ENCODE peak calls at places on chromosomes 4 and X, in eight cellular contexts. T is SK-N-SH, V is tibial nerve, Z is ovary, A is stomach, M is A549, G is suprapubic skin, U is esophagus muscularis mucosa. N is an unnamed sample.

GRCh38 chr4:156496797-156497196 is 474.8 kb downstream of the PDGFC start:
- DNase-seq in V (no peak), Z (no peak), A (no peak), M (no peak), G (no peak), T (no peak), U (no peak), N (no peak)

GRCh38 chr4:77994194-77994721 is 62.9 kb upstream of the FRAS1 start:
- DNase-seq in U (no peak), A (no peak), G (no peak), Z (no peak), V (peak), M (peak), T (peak), N (no peak)

GRCh38 chr4:147117400-147117799 is 171.7 kb upstream of the TTC29 start:
- DNase-seq in U (no peak), M (no peak), A (no peak), Z (no peak), T (no peak), V (no peak), G (no peak), N (no peak)

GRCh38 chr4:62640296-62640695 is 1440.2 kb downstream of the ADGRL3 start:
- DNase-seq in A (no peak), V (no peak), Z (no peak), U (no peak), M (no peak), G (no peak), T (no peak), N (no peak)

GRCh38 chr4:74805601-74806000 is 11.3 kb upstream of the BTC start:
- DNase-seq in Z (no peak), U (no peak), M (peak), V (no peak), A (no peak), T (no peak), G (no peak), N (no peak)

GRCh38 chr4:41748788-41749445 is 392 bp upstream of the PHOX2B start:
- DNase-seq in G (no peak), U (peak), Z (no peak), M (no peak), T (peak), V (no peak), A (no peak), N (no peak)

GRCh38 chr4:156981262-156981661 is 9.7 kb upstream of the PDGFC start:
- DNase-seq in Z (no peak), G (no peak), V (no peak), U (no peak), T (no peak), A (no peak), M (no peak), N (no peak)

GRCh38 chrX:72305286-72306084 is at the start of gene CITED1:
- DNase-seq in Z (no peak), M (no peak), V (no peak), T (peak), U (no peak), G (no peak), A (no peak), N (no peak)

GRCh38 chr4:167032876-167033275 is 201.4 kb downstream of the SPOCK3 start:
- DNase-seq in T (no peak), Z (no peak), A (no peak), U (no peak), V (no peak), M (no peak), G (no peak), N (no peak)

GRCh38 chr4:79466621-79467020 is 58.6 kb upstream of the GK2 start:
- DNase-seq in Z (no peak), T (no peak), U (no peak), A (no peak), G (no peak), V (no peak), M (no peak), N (no peak)

GRCh38 chr4:106062452-106062875 is 167.2 kb downstream of the NPNT start:
- DNase-seq in A (no peak), T (no peak), M (peak), G (no peak), V (no peak), Z (no peak), U (no peak), N (no peak)

GRCh38 chr4:167428172-167428571 is 193.9 kb upstream of the SPOCK3 start:
- DNase-seq in T (no peak), U (no peak), G (no peak), Z (no peak), A (no peak), V (no peak), M (no peak), N (no peak)

GRCh38 chr4:70801265-70801809 is 38.4 kb downstream of the GRSF1 start:
- DNase-seq in A (no peak), Z (no peak), G (no peak), M (no peak), T (no peak), V (no peak), U (no peak), N (no peak)

GRCh38 chr4:172826346-172826745 is 342.3 kb upstream of the GALNT7 start:
- DNase-seq in U (no peak), M (peak), G (no peak), T (no peak), Z (no peak), A (no peak), V (no peak), N (no peak)

DNA sequence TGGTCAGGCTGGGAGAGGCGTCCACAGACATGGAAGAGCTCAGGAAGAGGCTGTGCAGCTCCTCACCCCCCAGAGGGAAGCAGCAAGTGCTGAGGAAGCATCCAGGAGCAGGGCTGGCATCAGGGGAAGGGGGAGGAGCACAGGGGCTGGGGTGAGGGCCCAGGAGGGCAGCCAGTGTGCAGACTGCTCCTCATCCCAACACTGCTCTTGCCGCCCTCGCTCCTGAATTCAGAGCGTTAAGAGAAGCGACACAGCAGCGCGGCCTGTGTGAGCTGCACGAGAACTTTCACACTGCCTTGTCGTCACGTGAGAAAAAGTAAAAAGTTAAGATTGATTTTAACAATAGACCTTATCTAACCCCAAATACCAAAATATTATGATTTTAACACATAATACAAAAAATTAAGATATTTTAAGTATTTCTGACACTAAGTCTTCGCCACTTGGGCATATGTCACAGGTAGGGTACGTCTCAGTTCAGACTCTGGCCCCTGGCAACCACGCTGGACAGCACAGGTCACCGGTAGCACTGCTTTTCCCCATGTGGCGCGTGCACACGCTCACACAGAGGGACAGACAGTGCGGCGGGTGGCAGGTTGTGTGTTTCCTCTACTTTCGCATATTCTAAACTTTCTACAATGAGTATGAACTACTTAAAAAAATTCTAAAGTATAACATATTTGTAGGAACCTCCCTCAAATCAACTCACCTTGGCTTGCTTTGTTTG is 19.7 kb downstream of the NOP14 start:
- DNase-seq in A (no peak), G (peak), V (no peak), M (no peak), T (no peak), Z (no peak), U (no peak), N (no peak)
- TF ChIP-seq EP300 in A (no peak), G (no peak), V (no peak), M (no peak), T (no peak), Z (no peak), U (no peak), N (no peak)

GRCh38 chrX:45198706-45199105 is 2.0 kb downstream of the DIPK2B start:
- DNase-seq in U (no peak), Z (no peak), V (no peak), G (no peak), T (no peak), M (no peak), A (no peak), N (no peak)
- TF ChIP-seq EP300 in U (no peak), Z (no peak), V (no peak), G (no peak), T (no peak), M (no peak), A (no peak), N (no peak)

DNA sequence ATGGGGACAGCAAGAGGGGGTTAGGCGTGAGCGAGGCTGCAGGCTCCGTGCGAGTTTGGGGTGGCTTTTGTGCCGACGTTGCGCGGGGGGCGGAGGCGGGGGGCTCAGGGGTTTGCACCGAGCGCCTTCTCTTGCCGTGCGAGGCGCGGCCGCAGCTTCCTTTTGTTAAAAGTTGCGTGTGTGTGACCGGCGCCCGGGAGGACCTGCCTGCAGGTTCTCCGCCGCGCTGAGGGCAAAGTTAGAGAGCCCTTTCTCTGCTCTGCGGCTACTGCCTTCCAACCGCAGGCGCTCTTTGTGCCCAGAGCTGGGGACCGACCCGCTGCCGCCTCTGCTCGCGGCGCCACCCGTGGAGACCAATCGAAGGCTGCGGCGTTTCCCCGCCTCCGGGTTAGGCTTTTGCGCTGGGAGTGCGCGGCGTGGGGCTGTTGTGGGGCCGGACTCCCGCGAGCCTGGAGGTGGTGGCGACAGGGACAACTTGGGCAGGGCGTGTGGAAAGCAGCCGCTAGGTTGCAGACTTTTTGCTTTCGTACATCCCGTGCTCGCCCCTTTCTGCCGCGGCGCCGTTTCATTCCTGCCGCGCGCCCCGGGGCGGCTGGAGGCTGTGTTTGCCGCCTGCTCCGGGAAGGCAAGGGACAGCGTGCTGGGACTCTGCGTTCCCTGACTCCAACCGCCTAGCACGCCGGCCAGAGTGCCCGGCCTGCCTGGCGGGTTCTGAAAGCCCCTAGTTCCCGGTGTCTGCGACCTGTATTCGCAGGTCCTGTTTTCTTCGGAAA is 750 bp downstream of the KIT start:
- DNase-seq in G (peak), U (no peak), Z (peak), T (peak), M (peak), V (peak), A (peak), N (peak)
- TF ChIP-seq EP300 in G (no peak), U (no peak), Z (no peak), T (no peak), M (no peak), V (no peak), A (no peak), N (no peak)

DNA sequence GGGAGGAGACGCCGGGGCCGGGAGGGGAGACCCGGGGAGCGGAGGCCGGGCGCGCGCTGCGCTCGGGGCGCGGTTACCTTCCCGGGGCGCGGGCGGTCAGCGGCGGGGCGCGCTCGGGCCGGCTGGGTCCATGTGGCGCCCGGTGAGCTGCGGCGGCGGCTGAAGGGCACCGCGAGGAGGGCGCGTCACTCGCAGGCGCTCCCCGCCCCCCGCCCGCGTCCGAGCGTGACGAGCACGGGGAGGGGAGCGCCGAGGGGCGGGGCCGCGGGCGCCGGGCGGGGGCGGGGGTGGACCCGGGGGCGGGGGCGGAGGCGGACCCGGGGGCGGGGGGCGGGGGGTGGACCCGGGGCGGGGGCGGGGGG is at the start of gene CPLX1:
- DNase-seq in A (peak), M (no peak), U (no peak), V (no peak), T (peak), Z (no peak), G (no peak), N (peak)
- TF ChIP-seq EP300 in A (no peak), M (no peak), U (no peak), V (no peak), T (no peak), Z (no peak), G (no peak), N (no peak)

GRCh38 chr4:6885953-6886557 is 23.6 kb upstream of the TBC1D14 start:
- DNase-seq in A (peak), V (peak), M (peak), Z (peak), T (no peak), U (no peak), G (no peak), N (no peak)
- TF ChIP-seq EP300 in A (no peak), V (no peak), M (no peak), Z (no peak), T (no peak), U (no peak), G (no peak), N (no peak)

GRCh38 chr4:47913328-47913727 is 1.1 kb downstream of the NFXL1 start:
- DNase-seq in Z (no peak), A (no peak), G (no peak), V (no peak), T (peak), M (no peak), U (no peak), N (no peak)

GRCh38 chr4:47915378-47915777 is 995 bp upstream of the NFXL1 start:
- DNase-seq in U (no peak), G (no peak), T (no peak), A (no peak), Z (no peak), M (no peak), V (no peak), N (no peak)

GRCh38 chr4:47914219-47914925 is at the start of gene NFXL1:
- DNase-seq in V (peak), Z (peak), U (peak), G (peak), A (peak), T (peak), M (peak), N (peak)

GRCh38 chr4:47914926-47915237 is 499 bp upstream of the NFXL1 start:
- DNase-seq in A (no peak), V (no peak), U (no peak), G (no peak), T (no peak), Z (no peak), M (no peak), N (no peak)

GRCh38 chr4:47913858-47914218 is 545 bp downstream of the NFXL1 start:
- DNase-seq in M (peak), Z (peak), T (no peak), V (no peak), G (peak), U (no peak), A (peak), N (peak)
- TF ChIP-seq EP300 in M (no peak), Z (no peak), T (no peak), V (no peak), G (no peak), U (no peak), A (no peak), N (no peak)

DNA sequence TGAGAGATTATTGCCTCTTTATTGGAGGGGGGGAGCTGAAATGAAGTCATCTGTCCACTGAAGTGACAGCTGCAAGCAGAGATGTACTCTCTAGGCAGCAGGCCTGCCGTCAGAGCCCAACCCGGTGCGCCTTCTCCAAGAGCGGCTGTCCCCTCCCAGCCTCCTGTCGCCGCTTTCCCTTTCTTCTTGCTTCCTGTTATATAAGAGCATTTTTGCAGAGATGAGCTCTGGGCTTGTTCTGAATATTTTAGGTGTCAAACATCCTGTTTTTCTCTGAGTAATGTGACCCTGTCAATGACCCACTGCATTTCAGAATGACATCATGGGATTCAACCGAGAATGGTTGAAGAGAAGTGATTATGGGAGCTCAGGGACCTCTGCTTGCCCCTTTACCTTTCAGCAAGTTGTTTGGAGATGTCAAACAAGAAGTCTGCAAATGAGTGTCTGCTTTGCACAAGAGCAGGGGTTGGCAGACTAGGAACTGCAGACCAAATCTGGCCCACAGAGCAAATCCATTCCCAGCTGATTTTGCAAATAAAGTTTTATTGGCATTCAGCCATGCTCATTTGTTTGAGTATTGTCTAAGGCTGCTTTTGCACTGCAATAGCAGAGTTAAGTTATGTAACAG is 79.9 kb downstream of the SLC9A6 start:
- DNase-seq in A (no peak), M (no peak), T (no peak), V (peak), U (no peak), Z (no peak), G (no peak), N (no peak)
- TF ChIP-seq EP300 in A (no peak), M (no peak), T (no peak), V (no peak), U (no peak), Z (no peak), G (no peak), N (no peak)

GRCh38 chrX:138709886-138710285 is 1.6 kb downstream of the FGF13 start:
- DNase-seq in T (no peak), Z (no peak), G (no peak), U (no peak), V (no peak), M (no peak), A (no peak), N (no peak)

GRCh38 chrX:138708268-138708667 is 3.2 kb downstream of the FGF13 start:
- DNase-seq in G (no peak), V (no peak), T (no peak), U (no peak), M (no peak), Z (no peak), A (no peak), N (no peak)

GRCh38 chrX:138711399-138712347 is at the start of gene FGF13:
- DNase-seq in Z (peak), M (peak), V (no peak), G (no peak), A (peak), T (peak), U (no peak), N (peak)

GRCh38 chrX:138710866-138711331 is 618 bp downstream of the FGF13 start:
- DNase-seq in G (no peak), Z (peak), T (no peak), A (no peak), V (no peak), M (no peak), U (no peak), N (no peak)

GRCh38 chrX:138710311-138710791 is 1.2 kb downstream of the FGF13 start:
- DNase-seq in Z (no peak), T (no peak), G (peak), U (no peak), A (no peak), M (peak), V (no peak), N (no peak)
- TF ChIP-seq EP300 in Z (no peak), T (no peak), G (no peak), U (no peak), A (no peak), M (no peak), V (no peak), N (no peak)

N was measured in transverse colon.